ENCODE peak calls at places on chromosome 1, in nine cellular contexts. Q is epithelial cell of esophagus; S is ovary; C is glomerular endothelial cell; H is GM19239; F is NCI-H446 treated with DMSO at 0.1 percent for 48 hours; B is cardiac muscle cell; T is activated CD8-positive, alpha-beta memory T cell treated with anti-CD3 and anti-CD28 coated beads, Interleukin-2, amount 50 U/mL, for 4 hours; U is fibroblast of the conjunctiva. Z is an unnamed sample.

GRCh38 chr1:10791117-10791951 is 5.1 kb downstream of the CASZ1 start:
- DNase-seq in Q (no peak), S (no peak), C (no peak), H (no peak), F (no peak), B (no peak), T (no peak), U (no peak), Z (peak; percentile 76)

GRCh38 chr1:201885531-201886075 is 3.1 kb upstream of the SHISA4 start:
- DNase-seq in Q (peak; percentile 63), S (no peak), C (no peak), H (no peak), F (no peak), B (peak; percentile 56), T (no peak), U (no peak), Z (no peak)

GRCh38 chr1:91617242-91617837 is 116.7 kb downstream of the CDC7 start:
- DNase-seq in Q (no peak), S (peak; percentile 74), C (no peak), H (no peak), F (no peak), B (no peak), T (no peak), U (no peak), Z (peak; percentile 1)

GRCh38 chr1:156508205-156508954 is 7.8 kb upstream of the MEF2D start:
- DNase-seq in Q (no peak), S (peak; percentile 80), C (no peak), H (no peak), F (no peak), B (peak; percentile 27), T (peak; percentile 43), U (no peak), Z (no peak)

GRCh38 chr1:163813251-163813650 is 491.5 kb downstream of the NUF2 start:
- DNase-seq in Q (no peak), S (no peak), C (no peak), H (no peak), F (no peak), B (no peak), T (no peak), U (no peak), Z (no peak)

GRCh38 chr1:77655431-77655974 is 27.0 kb downstream of the ZZZ3 start:
- DNase-seq in Q (no peak), S (peak; percentile 23), C (no peak), H (no peak), F (no peak), B (no peak), T (no peak), U (no peak), Z (no peak)

GRCh38 chr1:23452011-23452411 is 27.5 kb upstream of the TCEA3 start:
- DNase-seq in Q (peak; percentile 96), S (no peak), C (no peak), H (no peak), F (no peak), B (peak; percentile 23), T (peak; percentile 22), U (no peak), Z (no peak)

GRCh38 chr1:66998972-66999371 is 55.0 kb downstream of the SLC35D1 start:
- DNase-seq in Q (peak; percentile 16), S (no peak), C (no peak), H (no peak), F (no peak), B (no peak), T (no peak), U (no peak), Z (no peak)

GRCh38 chr1:6962956-6963915 is 178.0 kb downstream of the CAMTA1 start:
- DNase-seq in Q (peak; percentile 43), S (peak; percentile 62), C (no peak), H (no peak), F (no peak), B (no peak), T (peak; percentile 64), U (no peak), Z (peak; percentile 74)

GRCh38 chr1:245585252-245585959 is 430.6 kb downstream of the KIF26B start:
- DNase-seq in Q (peak; percentile 9), S (no peak), C (no peak), H (no peak), F (peak; percentile 18), B (peak; percentile 72), T (no peak), U (peak; percentile 8), Z (no peak)

GRCh38 chr1:63871451-63871850 is 97.6 kb downstream of the ROR1 start:
- DNase-seq in Q (peak; percentile 61), S (no peak), C (no peak), H (no peak), F (no peak), B (no peak), T (no peak), U (no peak), Z (no peak)

GRCh38 chr1:90133133-90133532 is 138.2 kb downstream of the ZNF326 start:
- DNase-seq in Q (peak; percentile 61), S (no peak), C (no peak), H (no peak), F (peak; percentile 70), B (peak; percentile 61), T (no peak), U (no peak), Z (no peak)

GRCh38 chr1:174051956-174052355 is 29.8 kb upstream of the RC3H1 start:
- DNase-seq in Q (no peak), S (no peak), C (no peak), H (no peak), F (no peak), B (peak; percentile 43), T (no peak), U (no peak), Z (no peak)

GRCh38 chr1:99858285-99858684 is 8.1 kb downstream of the AGL start:
- DNase-seq in Q (no peak), S (no peak), C (no peak), H (no peak), F (no peak), B (no peak), T (no peak), U (no peak), Z (no peak)

GRCh38 chr1:151047925-151048644 is 534 bp downstream of the C1orf56 start:
- DNase-seq in Q (peak; percentile 79), S (peak; percentile 68), C (no peak), H (no peak), F (peak; percentile 24), B (peak; percentile 79), T (peak; percentile 57), U (peak; percentile 40), Z (no peak)

GRCh38 chr1:61782771-61783170 is 40.5 kb downstream of the PATJ start:
- DNase-seq in Q (no peak), S (no peak), C (no peak), H (peak; percentile 24), F (no peak), B (no peak), T (peak; percentile 50), U (no peak), Z (no peak)

GRCh38 chr1:90402893-90403849 is 313.9 kb downstream of the BARHL2 start:
- DNase-seq in Q (peak; percentile 99), S (no peak), C (peak; percentile 57), H (no peak), F (peak; percentile 98), B (peak; percentile 97), T (no peak), U (peak; percentile 93), Z (no peak)